ENCODE peak calls at places on chromosomes 6 and 20, in seven cellular contexts. One of them, this sample, is unnamed. For H3K4me1, the result is how much of the 10 kb centered on the place peaks cover.

GRCh38 chr6:27479319-27480182 is 6.6 kb upstream of the ZNF184 start:
- DNase-seq in H1: peak
- DNase-seq in heart right ventricle: peak
- DNase-seq in HCT116: peak
- DNase-seq in cardiac muscle cell: peak
- DNase-seq in RWPE2: peak
- DNase-seq in endodermal cell: peak
- DNase-seq in this sample: peak

GRCh38 chr6:127146935-127147334 is 28.5 kb downstream of the RSPO3 start:
- DNase-seq in H1: no peak
- DNase-seq in heart right ventricle: no peak
- DNase-seq in HCT116: no peak
- DNase-seq in cardiac muscle cell: peak
- DNase-seq in RWPE2: no peak
- DNase-seq in endodermal cell: no peak
- DNase-seq in this sample: peak

GRCh38 chr20:15449061-15449460 is 1111.6 kb upstream of the FLRT3 start:
- DNase-seq in H1: no peak
- DNase-seq in heart right ventricle: no peak
- DNase-seq in HCT116: no peak
- DNase-seq in cardiac muscle cell: no peak
- DNase-seq in RWPE2: no peak
- DNase-seq in endodermal cell: no peak
- DNase-seq in this sample: no peak

GRCh38 chr20:2386516-2387179 is 5.9 kb downstream of the TGM6 start:
- DNase-seq in H1: no peak
- DNase-seq in heart right ventricle: no peak
- DNase-seq in HCT116: no peak
- DNase-seq in cardiac muscle cell: peak
- DNase-seq in RWPE2: no peak
- DNase-seq in endodermal cell: peak
- DNase-seq in this sample: peak

GRCh38 chr6:98200084-98200483 is 634.3 kb upstream of the POU3F2 start:
- DNase-seq in H1: no peak
- DNase-seq in heart right ventricle: no peak
- DNase-seq in HCT116: no peak
- DNase-seq in cardiac muscle cell: no peak
- DNase-seq in RWPE2: no peak
- DNase-seq in endodermal cell: no peak
- DNase-seq in this sample: no peak

GRCh38 chr6:128598561-128598960 is 78.2 kb upstream of the PTPRK start:
- DNase-seq in H1: no peak
- DNase-seq in heart right ventricle: no peak
- DNase-seq in HCT116: peak
- DNase-seq in cardiac muscle cell: no peak
- DNase-seq in RWPE2: no peak
- DNase-seq in endodermal cell: no peak
- DNase-seq in this sample: no peak

GRCh38 chr20:50372770-50373088 is 137.5 kb upstream of the PTPN1 start:
- DNase-seq in H1: no peak
- DNase-seq in heart right ventricle: no peak
- DNase-seq in HCT116: no peak
- DNase-seq in cardiac muscle cell: no peak
- DNase-seq in RWPE2: peak
- DNase-seq in endodermal cell: no peak
- DNase-seq in this sample: no peak

GRCh38 chr20:2746636-2747265 is 53.7 kb downstream of the CPXM1 start:
- DNase-seq in H1: no peak
- DNase-seq in heart right ventricle: no peak
- DNase-seq in HCT116: no peak
- DNase-seq in cardiac muscle cell: no peak
- DNase-seq in RWPE2: no peak
- DNase-seq in endodermal cell: no peak
- DNase-seq in this sample: peak

GRCh38 chr6:31796993-31797385 is 1.4 kb upstream of the VARS1 start:
- DNase-seq in H1: no peak
- DNase-seq in heart right ventricle: no peak
- DNase-seq in HCT116: no peak
- DNase-seq in cardiac muscle cell: no peak
- DNase-seq in RWPE2: no peak
- DNase-seq in endodermal cell: no peak
- DNase-seq in this sample: no peak

GRCh38 chr6:31794294-31794865 is 1.2 kb downstream of the VARS1 start:
- DNase-seq in H1: no peak
- DNase-seq in heart right ventricle: no peak
- DNase-seq in HCT116: no peak
- DNase-seq in cardiac muscle cell: peak
- DNase-seq in RWPE2: no peak
- DNase-seq in endodermal cell: no peak
- DNase-seq in this sample: peak

GRCh38 chr6:31795616-31796298 is at the start of gene VARS1:
- DNase-seq in H1: peak
- DNase-seq in heart right ventricle: peak
- DNase-seq in HCT116: peak
- DNase-seq in cardiac muscle cell: peak
- DNase-seq in RWPE2: peak
- DNase-seq in endodermal cell: peak
- DNase-seq in this sample: peak

GRCh38 chr6:31792741-31793140 is 2.8 kb downstream of the VARS1 start:
- DNase-seq in H1: no peak
- DNase-seq in heart right ventricle: no peak
- DNase-seq in HCT116: peak
- DNase-seq in cardiac muscle cell: peak
- DNase-seq in RWPE2: no peak
- DNase-seq in endodermal cell: no peak
- DNase-seq in this sample: no peak

DNA sequence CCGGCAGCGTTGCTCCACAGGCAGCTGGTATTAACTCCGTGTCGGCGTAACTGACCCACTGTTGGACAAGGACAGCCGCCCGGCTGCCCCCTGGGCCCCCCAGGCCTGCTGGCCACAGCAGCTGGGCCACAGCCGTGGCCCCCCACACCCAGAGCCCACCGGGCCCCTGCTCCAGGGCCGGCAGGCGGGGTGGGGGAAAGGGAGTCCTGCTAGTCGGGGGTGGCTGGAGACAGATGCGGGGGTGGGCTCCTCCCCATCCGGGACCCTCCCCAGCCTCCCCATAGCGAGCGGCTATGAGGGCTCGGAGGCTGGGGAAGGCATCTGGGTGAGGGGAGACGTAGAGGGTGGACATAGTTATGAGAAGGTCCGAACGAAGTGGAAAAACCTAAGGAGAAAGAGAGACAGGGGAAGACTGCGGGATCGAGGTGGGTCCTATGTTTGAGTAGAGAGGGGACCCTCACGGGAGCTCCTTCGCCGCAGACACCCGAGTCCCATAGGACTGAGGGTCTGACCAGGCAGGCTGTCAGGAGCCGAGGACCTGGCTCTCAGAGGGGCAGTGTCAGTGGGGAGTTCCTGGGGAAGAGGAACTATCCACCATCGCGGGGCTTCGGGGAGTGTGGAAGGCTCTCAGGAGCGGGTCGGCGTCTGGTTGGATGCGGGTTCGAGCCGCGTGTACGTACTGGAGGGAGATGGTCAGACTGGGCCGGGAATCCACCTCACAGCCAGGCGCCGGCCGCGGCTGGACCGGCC is 511 bp downstream of the VARS1 start:
- DNase-seq in H1: no peak
- DNase-seq in heart right ventricle: no peak
- DNase-seq in HCT116: no peak
- DNase-seq in cardiac muscle cell: peak
- DNase-seq in RWPE2: no peak
- DNase-seq in endodermal cell: no peak
- DNase-seq in this sample: peak
- H3K4me1 ChIP-seq in H1: under half
- H3K4me1 ChIP-seq in heart right ventricle: under half
- H3K4me1 ChIP-seq in HCT116: under half
- H3K4me1 ChIP-seq in cardiac muscle cell: under half
- H3K4me1 ChIP-seq in RWPE2: under half
- H3K4me1 ChIP-seq in endodermal cell: under half
- H3K4me1 ChIP-seq in this sample: under half

GRCh38 chr6:30542404-30542725 is 13.9 kb downstream of the GNL1 start:
- DNase-seq in H1: no peak
- DNase-seq in heart right ventricle: no peak
- DNase-seq in HCT116: no peak
- DNase-seq in cardiac muscle cell: no peak
- DNase-seq in RWPE2: no peak
- DNase-seq in endodermal cell: no peak
- DNase-seq in this sample: no peak

GRCh38 chr6:30543824-30544223 is 12.5 kb downstream of the GNL1 start:
- DNase-seq in H1: no peak
- DNase-seq in heart right ventricle: no peak
- DNase-seq in HCT116: no peak
- DNase-seq in cardiac muscle cell: no peak
- DNase-seq in RWPE2: no peak
- DNase-seq in endodermal cell: peak
- DNase-seq in this sample: no peak

GRCh38 chr6:30544666-30545272 is 11.5 kb downstream of the GNL1 start:
- DNase-seq in H1: no peak
- DNase-seq in heart right ventricle: no peak
- DNase-seq in HCT116: peak
- DNase-seq in cardiac muscle cell: peak
- DNase-seq in RWPE2: no peak
- DNase-seq in endodermal cell: peak
- DNase-seq in this sample: no peak

GRCh38 chr6:30542915-30543314 is 13.4 kb downstream of the GNL1 start:
- DNase-seq in H1: no peak
- DNase-seq in heart right ventricle: no peak
- DNase-seq in HCT116: no peak
- DNase-seq in cardiac muscle cell: peak
- DNase-seq in RWPE2: no peak
- DNase-seq in endodermal cell: peak
- DNase-seq in this sample: no peak

DNA sequence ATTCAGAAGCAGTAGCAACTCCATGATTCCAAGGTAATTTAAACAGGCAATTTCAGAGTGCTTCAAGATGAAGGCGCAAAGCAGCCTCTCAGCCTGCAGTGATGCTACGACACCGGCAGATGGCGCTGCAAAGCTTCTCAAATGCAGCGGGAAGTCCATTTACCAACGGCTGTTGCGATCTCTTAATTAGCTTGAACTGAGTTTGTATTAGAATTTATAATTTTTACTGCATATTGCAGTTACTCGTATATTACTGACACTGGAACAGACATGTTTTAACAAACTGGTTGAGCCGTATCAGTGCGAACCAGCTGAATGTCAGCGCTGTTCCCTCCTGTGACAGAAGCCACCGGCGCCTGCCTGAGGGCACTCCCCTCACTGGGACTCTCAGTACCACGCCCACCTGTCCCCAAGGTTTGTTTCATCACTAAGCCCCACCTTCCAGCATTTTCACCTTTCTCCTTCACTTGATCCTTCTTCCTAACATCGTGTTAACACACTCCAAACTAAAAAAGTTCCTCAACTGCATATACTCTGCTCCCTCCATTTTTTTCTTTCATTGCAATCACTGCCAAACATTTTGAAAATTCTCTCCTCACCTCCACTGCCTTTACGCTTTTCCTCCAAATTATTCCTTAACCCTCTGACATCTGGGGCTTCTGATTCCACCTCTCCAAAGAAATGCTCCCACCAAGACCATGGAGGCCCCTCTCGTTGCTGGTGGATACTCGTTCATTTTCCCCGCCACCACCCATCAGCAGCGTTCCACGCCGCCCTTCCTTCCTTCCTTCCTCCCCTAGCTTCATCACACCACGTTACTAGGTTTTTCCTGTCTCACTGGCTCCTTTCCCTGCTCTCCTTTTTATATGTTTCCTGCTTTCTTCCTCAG is 14.5 kb downstream of the GNL1 start:
- DNase-seq in H1: peak
- DNase-seq in heart right ventricle: peak
- DNase-seq in HCT116: peak
- DNase-seq in cardiac muscle cell: peak
- DNase-seq in RWPE2: no peak
- DNase-seq in endodermal cell: peak
- DNase-seq in this sample: peak
- H3K4me3 ChIP-seq in H1: peak
- H3K4me3 ChIP-seq in heart right ventricle: peak
- H3K4me3 ChIP-seq in HCT116: peak
- H3K4me3 ChIP-seq in cardiac muscle cell: peak
- H3K4me3 ChIP-seq in RWPE2: no peak
- H3K4me3 ChIP-seq in endodermal cell: peak
- H3K4me3 ChIP-seq in this sample: peak

GRCh38 chr6:44004625-44005506 is 122.4 kb downstream of the MRPL14 start:
- DNase-seq in H1: no peak
- DNase-seq in heart right ventricle: no peak
- DNase-seq in HCT116: no peak
- DNase-seq in cardiac muscle cell: no peak
- DNase-seq in RWPE2: no peak
- DNase-seq in endodermal cell: peak
- DNase-seq in this sample: no peak

GRCh38 chr6:44006872-44007303 is 120.4 kb downstream of the MRPL14 start:
- DNase-seq in H1: no peak
- DNase-seq in heart right ventricle: no peak
- DNase-seq in HCT116: no peak
- DNase-seq in cardiac muscle cell: no peak
- DNase-seq in RWPE2: no peak
- DNase-seq in endodermal cell: peak
- DNase-seq in this sample: no peak

GRCh38 chr6:44007818-44008660 is 119.2 kb downstream of the MRPL14 start:
- DNase-seq in H1: no peak
- DNase-seq in heart right ventricle: no peak
- DNase-seq in HCT116: no peak
- DNase-seq in cardiac muscle cell: no peak
- DNase-seq in RWPE2: peak
- DNase-seq in endodermal cell: peak
- DNase-seq in this sample: no peak

GRCh38 chr6:44005507-44005903 is 121.7 kb downstream of the MRPL14 start:
- DNase-seq in H1: no peak
- DNase-seq in heart right ventricle: no peak
- DNase-seq in HCT116: no peak
- DNase-seq in cardiac muscle cell: no peak
- DNase-seq in RWPE2: no peak
- DNase-seq in endodermal cell: no peak
- DNase-seq in this sample: no peak

DNA sequence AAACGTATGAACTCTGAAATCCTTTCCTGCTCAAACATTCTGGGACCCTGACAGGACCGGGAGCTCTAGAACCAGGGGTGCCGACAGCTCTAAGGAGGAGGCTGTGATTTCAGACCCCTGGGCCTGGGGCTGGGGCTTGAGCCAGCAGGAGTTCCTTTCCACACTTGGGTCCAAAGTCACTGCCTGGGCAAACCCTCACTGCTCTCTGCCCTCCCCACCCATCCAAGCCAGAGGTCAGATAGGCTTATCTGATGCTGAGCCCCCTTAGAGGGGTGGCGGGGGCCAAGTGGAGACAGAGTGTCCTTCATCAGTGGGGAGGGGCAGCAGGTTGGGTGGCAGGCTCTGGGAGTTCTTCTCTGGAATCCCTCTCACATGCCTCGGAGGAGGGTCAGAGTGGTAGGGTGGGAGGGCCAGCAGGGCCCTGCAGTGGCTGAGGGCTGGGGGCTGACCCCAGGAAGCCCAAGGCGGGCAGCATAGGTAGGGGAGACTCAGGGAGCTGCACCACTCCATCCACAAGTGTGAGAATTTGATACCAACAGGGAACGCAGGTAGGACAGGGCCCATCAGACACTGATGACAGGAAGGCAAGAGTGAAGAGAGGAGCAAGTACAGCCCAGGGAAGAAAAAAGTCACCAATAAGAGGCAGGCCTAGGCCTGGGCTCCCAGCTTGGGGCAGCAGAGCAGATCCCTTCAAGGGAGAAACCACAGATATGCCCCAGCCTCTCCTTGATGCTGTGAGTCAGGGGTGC is 121.0 kb downstream of the MRPL14 start:
- DNase-seq in H1: no peak
- DNase-seq in heart right ventricle: no peak
- DNase-seq in HCT116: no peak
- DNase-seq in cardiac muscle cell: no peak
- DNase-seq in RWPE2: no peak
- DNase-seq in endodermal cell: peak
- DNase-seq in this sample: no peak
- H3K4me1 ChIP-seq in H1: under half
- H3K4me1 ChIP-seq in heart right ventricle: half or more
- H3K4me1 ChIP-seq in HCT116: half or more
- H3K4me1 ChIP-seq in cardiac muscle cell: half or more
- H3K4me1 ChIP-seq in RWPE2: under half
- H3K4me1 ChIP-seq in endodermal cell: under half
- H3K4me1 ChIP-seq in this sample: half or more

GRCh38 chr20:17598013-17598550 is 28.2 kb downstream of the DSTN start:
- DNase-seq in H1: no peak
- DNase-seq in heart right ventricle: no peak
- DNase-seq in HCT116: no peak
- DNase-seq in cardiac muscle cell: no peak
- DNase-seq in RWPE2: no peak
- DNase-seq in endodermal cell: no peak
- DNase-seq in this sample: no peak
- H3K4me3 ChIP-seq in H1: no peak
- H3K4me3 ChIP-seq in heart right ventricle: no peak
- H3K4me3 ChIP-seq in HCT116: no peak
- H3K4me3 ChIP-seq in cardiac muscle cell: no peak
- H3K4me3 ChIP-seq in RWPE2: no peak
- H3K4me3 ChIP-seq in endodermal cell: no peak
- H3K4me3 ChIP-seq in this sample: no peak

This sample was measured in SJSA1.